ENCODE peak calls at places on chromosome 21, in five cellular contexts. J is midbrain; Z is activated CD4-positive, alpha-beta T cell treated with anti-CD3 and anti-CD28 coated beads, Interleukin-2, amount 10 ng/mL, durations not matched to agents 7 days and 5 days; F is Peyer's patch; W is stimulated activated CD8-positive, alpha-beta memory T cell treated with anti-CD3 and anti-CD28 coated beads, Interleukin-4, amount 100 ng/mL, for 24 hours. H is an unnamed sample.

GRCh38 chr21:34004984-34005383 is 68.4 kb upstream of the MRPS6 start:
- DNase-seq in F (no peak), W (no peak), J (no peak), Z (no peak), H (no peak)

GRCh38 chr21:37257526-37257966 is 9.6 kb downstream of the VPS26C start:
- DNase-seq in J (no peak), F (no peak), W (peak), Z (peak), H (peak)

GRCh38 chr21:41659791-41660560 is 106.9 kb downstream of the RIPK4 start:
- DNase-seq in W (no peak), J (no peak), F (no peak), Z (no peak), H (no peak)

GRCh38 chr21:45537746-45538291 is 4.4 kb downstream of the SLC19A1 start:
- DNase-seq in W (no peak), Z (no peak), F (no peak), J (no peak), H (no peak)

GRCh38 chr21:44427241-44428120 is 27.8 kb upstream of the LRRC3 start:
- DNase-seq in W (no peak), J (no peak), Z (no peak), F (peak), H (peak)

GRCh38 chr21:41317458-41317857 is 857 bp downstream of the FAM3B start:
- DNase-seq in J (no peak), W (no peak), F (peak), Z (no peak), H (no peak)

GRCh38 chr21:45152265-45152746 is 77.9 kb downstream of the ADARB1 start:
- DNase-seq in Z (peak), F (peak), W (peak), J (peak), H (no peak)

GRCh38 chr21:21200103-21200938 is 202.1 kb downstream of the NCAM2 start:
- DNase-seq in W (no peak), Z (peak), J (no peak), F (peak), H (no peak)

GRCh38 chr21:45974073-45975016 is 7.2 kb upstream of the COL6A1 start:
- DNase-seq in F (peak), Z (no peak), W (no peak), J (no peak), H (peak)

GRCh38 chr21:44657635-44658183 is at the start of gene KRTAP12-3:
- DNase-seq in F (peak), J (no peak), Z (peak), W (no peak), H (no peak)

GRCh38 chr21:42799948-42800347 is 79.4 kb downstream of the WDR4 start:
- DNase-seq in Z (no peak), F (peak), J (no peak), W (no peak), H (no peak)

GRCh38 chr21:36210779-36211659 is 54.4 kb downstream of the DOP1B start:
- DNase-seq in F (no peak), Z (no peak), W (no peak), J (no peak), H (peak)

GRCh38 chr21:17454315-17455027 is 58.4 kb upstream of the CXADR start:
- DNase-seq in W (peak), F (no peak), Z (peak), J (peak), H (peak)

GRCh38 chr21:43818685-43819084 is 29.3 kb downstream of the RRP1 start:
- DNase-seq in J (peak), F (no peak), Z (no peak), W (no peak), H (no peak)

GRCh38 chr21:30349572-30349971 is 1.2 kb upstream of the KRTAP23-1 start:
- DNase-seq in J (no peak), Z (no peak), W (no peak), F (no peak), H (no peak)

GRCh38 chr21:36698160-36699025 is 522 bp upstream of the SIM2 start:
- DNase-seq in W (no peak), Z (no peak), F (no peak), J (no peak), H (no peak)

GRCh38 chr21:38363684-38364083 is 106.9 kb downstream of the KCNJ15 start:
- DNase-seq in J (no peak), Z (no peak), W (no peak), F (no peak), H (no peak)

GRCh38 chr21:33281101-33281652 is 15.0 kb downstream of the IL10RB start:
- DNase-seq in F (no peak), J (no peak), W (no peak), Z (no peak), H (no peak)

GRCh38 chr21:41894511-41894910 is 15.4 kb upstream of the PRDM15 start:
- DNase-seq in J (no peak), F (no peak), Z (no peak), W (no peak), H (no peak)

GRCh38 chr21:43925096-43925481 is 60.1 kb downstream of the AGPAT3 start:
- DNase-seq in Z (no peak), J (no peak), F (peak), W (no peak), H (no peak)

GRCh38 chr21:34280987-34281386 is 82.8 kb upstream of the KCNE2 start:
- DNase-seq in Z (no peak), F (no peak), W (no peak), J (no peak), H (no peak)

GRCh38 chr21:34988139-34988538 is 61.0 kb downstream of the RUNX1 start:
- DNase-seq in F (no peak), J (no peak), W (no peak), Z (no peak), H (no peak)

GRCh38 chr21:44986471-44987291 is 46.9 kb downstream of the SLX9 start:
- DNase-seq in F (no peak), Z (no peak), J (no peak), W (no peak), H (peak)

GRCh38 chr21:25871566-25871965 is 136.8 kb downstream of the GABPA start:
- DNase-seq in W (no peak), F (no peak), Z (no peak), J (no peak), H (no peak)

GRCh38 chr21:38993561-38993960 is 187.8 kb downstream of the ETS2 start:
- DNase-seq in F (peak), W (no peak), Z (no peak), J (no peak), H (no peak)

H was measured in cerebellar cortex.